ENCODE peak calls at places on chromosomes 11 and 22, in seven cellular contexts. I is GM12878, Q is HCT116, H is K562, D is WTC11, E is HepG2, O is H1. V is an unnamed sample.

GRCh38 chr22:37428649-37429586 is 1.6 kb upstream of the ELFN2 start:
- DNase-seq in I (no peak), Q (peak), H (peak), D (peak), E (peak), O (peak), V (peak)

GRCh38 chr11:69040581-69041260 is 8.0 kb upstream of the TPCN2 start:
- DNase-seq in I (no peak), Q (no peak), H (no peak), D (no peak), E (no peak), O (no peak), V (no peak)

GRCh38 chr11:36684840-36685800 is 87.1 kb upstream of the RAG2 start:
- DNase-seq in I (no peak), Q (no peak), H (no peak), D (no peak), E (no peak), O (no peak), V (no peak)

GRCh38 chr11:134995746-134996145 is 583.7 kb upstream of the B3GAT1 start:
- DNase-seq in I (no peak), Q (no peak), H (no peak), D (no peak), E (no peak), O (no peak), V (no peak)

GRCh38 chr11:112211556-112211955 is 14.7 kb upstream of the PTS start:
- DNase-seq in I (no peak), Q (no peak), H (no peak), D (no peak), E (no peak), O (no peak), V (no peak)

GRCh38 chr22:49964136-49964492 is 3.5 kb downstream of the PIM3 start:
- DNase-seq in I (no peak), Q (no peak), H (no peak), D (no peak), E (no peak), O (no peak), V (no peak)

GRCh38 chr11:76234704-76235232 is 28.5 kb upstream of the WNT11 start:
- DNase-seq in I (no peak), Q (no peak), H (no peak), D (no peak), E (no peak), O (peak), V (no peak)

GRCh38 chr11:112605093-112605666 is 344.5 kb upstream of the PLET1 start:
- DNase-seq in I (no peak), Q (no peak), H (no peak), D (no peak), E (no peak), O (no peak), V (no peak)

GRCh38 chr22:27247691-27248434 is 553.7 kb downstream of the MN1 start:
- DNase-seq in I (no peak), Q (no peak), H (no peak), D (no peak), E (no peak), O (no peak), V (no peak)

GRCh38 chr22:38218661-38219331 is 17.0 kb downstream of the MAFF start:
- DNase-seq in I (no peak), Q (peak), H (no peak), D (peak), E (peak), O (peak), V (no peak)

GRCh38 chr22:39545310-39546063 is 12.9 kb upstream of the RPS19BP1 start:
- DNase-seq in I (no peak), Q (no peak), H (peak), D (peak), E (no peak), O (peak), V (peak)

GRCh38 chr11:134725939-134726639 is 314.0 kb upstream of the B3GAT1 start:
- DNase-seq in I (no peak), Q (peak), H (peak), D (peak), E (peak), O (no peak), V (peak)

GRCh38 chr11:73783483-73784020 is 4.1 kb upstream of the MRPL48 start:
- DNase-seq in I (no peak), Q (no peak), H (no peak), D (no peak), E (peak), O (no peak), V (no peak)

GRCh38 chr11:32154275-32154674 is 63.4 kb downstream of the RCN1 start:
- DNase-seq in I (peak), Q (peak), H (no peak), D (no peak), E (no peak), O (no peak), V (no peak)
- TF ChIP-seq SP1 in I (no peak), Q (no peak), H (no peak), D (no peak), E (no peak), O (no peak), V (no peak)

GRCh38 chr11:119316017-119316728 is 757 bp downstream of the MCAM start:
- DNase-seq in I (no peak), Q (no peak), H (peak), D (no peak), E (no peak), O (no peak), V (no peak)
- TF ChIP-seq SP1 in I (no peak), Q (no peak), H (no peak), D (no peak), E (no peak), O (no peak), V (no peak)

DNA sequence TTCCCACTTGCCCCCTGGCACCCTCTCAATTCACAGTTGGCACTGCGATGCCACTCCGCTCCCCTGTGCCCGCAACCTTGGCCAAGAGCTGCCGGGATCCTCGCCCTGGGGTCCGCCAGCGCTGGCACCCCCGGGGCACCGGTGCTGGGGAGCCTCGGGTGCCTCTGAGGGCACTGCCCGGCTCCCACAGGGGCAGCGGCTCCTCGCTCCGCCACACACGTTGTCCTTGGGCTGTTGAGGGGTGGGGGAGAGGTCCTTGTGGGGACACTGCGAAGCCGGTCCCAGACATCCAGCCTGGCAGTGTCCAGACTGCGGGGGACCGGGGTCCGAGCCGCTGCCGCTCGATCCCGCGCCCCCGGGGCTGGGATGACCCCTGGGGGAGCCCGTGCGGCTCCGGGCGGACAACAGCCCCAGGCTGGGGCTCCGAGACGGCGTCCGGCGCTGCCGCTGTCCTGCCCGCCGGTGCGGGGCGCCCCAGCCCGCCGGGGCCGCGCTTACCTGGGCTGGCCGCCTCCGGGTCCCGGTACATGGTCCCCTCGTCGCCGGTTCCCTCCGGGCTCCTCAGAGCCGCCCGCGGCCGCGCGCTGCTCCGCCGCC is 486 bp downstream of the SYT7 start:
- DNase-seq in I (no peak), Q (no peak), H (no peak), D (peak), E (no peak), O (peak), V (no peak)
- TF ChIP-seq SP1 in I (no peak), Q (no peak), H (no peak), D (no peak), E (no peak), O (no peak), V (no peak)

GRCh38 chr11:1896468-1896867 is 4.8 kb upstream of the PRR33 start:
- DNase-seq in I (no peak), Q (no peak), H (no peak), D (no peak), E (no peak), O (no peak), V (no peak)

GRCh38 chr11:1893581-1894359 is 2.1 kb upstream of the PRR33 start:
- DNase-seq in I (no peak), Q (no peak), H (no peak), D (no peak), E (no peak), O (no peak), V (no peak)

GRCh38 chr11:1899100-1899499 is 7.4 kb upstream of the PRR33 start:
- DNase-seq in I (no peak), Q (no peak), H (no peak), D (no peak), E (no peak), O (no peak), V (no peak)

GRCh38 chr11:1899686-1900085 is 8.0 kb upstream of the PRR33 start:
- DNase-seq in I (no peak), Q (no peak), H (no peak), D (no peak), E (no peak), O (no peak), V (no peak)

GRCh38 chr11:1896895-1897294 is 5.2 kb upstream of the PRR33 start:
- DNase-seq in I (no peak), Q (no peak), H (no peak), D (no peak), E (no peak), O (no peak), V (no peak)
- TF ChIP-seq SP1 in I (no peak), Q (no peak), H (no peak), D (no peak), E (no peak), O (no peak), V (no peak)

V was measured in HEK293T.